ENCODE peak calls at places on chromosomes 12 and 14, in seven cellular contexts. One of them, this sample, is unnamed.

GRCh38 chr14:94307410-94307992 is 14.4 kb upstream of the SERPINA10 start:
- DNase-seq in stimulated activated CD4-positive, alpha-beta T cell treated with anti-CD3 and anti-CD28 coated beads, Interleukin-1b, Interleukin-23, amount 100 ng/mL, for 24 hours: no peak
- DNase-seq in occipital lobe: no peak
- DNase-seq in Right ventricle myocardium superior: no peak
- DNase-seq in kidney tubule cell: no peak
- DNase-seq in nucleus accumbens: no peak
- DNase-seq in tibial nerve: no peak
- DNase-seq in this sample: no peak

GRCh38 chr12:93539821-93540220 is 32.7 kb upstream of the SOCS2 start:
- DNase-seq in stimulated activated CD4-positive, alpha-beta T cell treated with anti-CD3 and anti-CD28 coated beads, Interleukin-1b, Interleukin-23, amount 100 ng/mL, for 24 hours: no peak
- DNase-seq in occipital lobe: no peak
- DNase-seq in Right ventricle myocardium superior: no peak
- DNase-seq in kidney tubule cell: no peak
- DNase-seq in nucleus accumbens: no peak
- DNase-seq in tibial nerve: no peak
- DNase-seq in this sample: no peak

GRCh38 chr12:23750923-23751322 is 198.5 kb downstream of the SOX5 start:
- DNase-seq in stimulated activated CD4-positive, alpha-beta T cell treated with anti-CD3 and anti-CD28 coated beads, Interleukin-1b, Interleukin-23, amount 100 ng/mL, for 24 hours: no peak
- DNase-seq in occipital lobe: no peak
- DNase-seq in Right ventricle myocardium superior: no peak
- DNase-seq in kidney tubule cell: no peak
- DNase-seq in nucleus accumbens: no peak
- DNase-seq in tibial nerve: no peak
- DNase-seq in this sample: no peak

GRCh38 chr12:86741531-86741930 is 485.3 kb upstream of the MGAT4C start:
- DNase-seq in stimulated activated CD4-positive, alpha-beta T cell treated with anti-CD3 and anti-CD28 coated beads, Interleukin-1b, Interleukin-23, amount 100 ng/mL, for 24 hours: no peak
- DNase-seq in occipital lobe: no peak
- DNase-seq in Right ventricle myocardium superior: no peak
- DNase-seq in kidney tubule cell: peak
- DNase-seq in nucleus accumbens: no peak
- DNase-seq in tibial nerve: no peak
- DNase-seq in this sample: no peak

GRCh38 chr12:100706029-100706428 is 88.5 kb upstream of the ANO4 start:
- DNase-seq in stimulated activated CD4-positive, alpha-beta T cell treated with anti-CD3 and anti-CD28 coated beads, Interleukin-1b, Interleukin-23, amount 100 ng/mL, for 24 hours: no peak
- DNase-seq in occipital lobe: no peak
- DNase-seq in Right ventricle myocardium superior: no peak
- DNase-seq in kidney tubule cell: peak
- DNase-seq in nucleus accumbens: no peak
- DNase-seq in tibial nerve: no peak
- DNase-seq in this sample: no peak

GRCh38 chr12:7302536-7303113 is 1.2 kb upstream of the ACSM4 start:
- DNase-seq in stimulated activated CD4-positive, alpha-beta T cell treated with anti-CD3 and anti-CD28 coated beads, Interleukin-1b, Interleukin-23, amount 100 ng/mL, for 24 hours: no peak
- DNase-seq in occipital lobe: no peak
- DNase-seq in Right ventricle myocardium superior: no peak
- DNase-seq in kidney tubule cell: no peak
- DNase-seq in nucleus accumbens: no peak
- DNase-seq in tibial nerve: no peak
- DNase-seq in this sample: no peak

GRCh38 chr12:121295746-121296617 is 527 bp downstream of the CAMKK2 start:
- DNase-seq in stimulated activated CD4-positive, alpha-beta T cell treated with anti-CD3 and anti-CD28 coated beads, Interleukin-1b, Interleukin-23, amount 100 ng/mL, for 24 hours: peak
- DNase-seq in occipital lobe: peak
- DNase-seq in Right ventricle myocardium superior: peak
- DNase-seq in kidney tubule cell: peak
- DNase-seq in nucleus accumbens: no peak
- DNase-seq in tibial nerve: no peak
- DNase-seq in this sample: no peak

GRCh38 chr12:54026640-54027441 is 1.4 kb upstream of the HOXC6 start:
- DNase-seq in stimulated activated CD4-positive, alpha-beta T cell treated with anti-CD3 and anti-CD28 coated beads, Interleukin-1b, Interleukin-23, amount 100 ng/mL, for 24 hours: no peak
- DNase-seq in occipital lobe: no peak
- DNase-seq in Right ventricle myocardium superior: no peak
- DNase-seq in kidney tubule cell: no peak
- DNase-seq in nucleus accumbens: no peak
- DNase-seq in tibial nerve: no peak
- DNase-seq in this sample: no peak

GRCh38 chr12:27176765-27177164 is 67.3 kb upstream of the STK38L start:
- DNase-seq in stimulated activated CD4-positive, alpha-beta T cell treated with anti-CD3 and anti-CD28 coated beads, Interleukin-1b, Interleukin-23, amount 100 ng/mL, for 24 hours: no peak
- DNase-seq in occipital lobe: no peak
- DNase-seq in Right ventricle myocardium superior: no peak
- DNase-seq in kidney tubule cell: peak
- DNase-seq in nucleus accumbens: no peak
- DNase-seq in tibial nerve: no peak
- DNase-seq in this sample: peak

GRCh38 chr12:9673404-9674225 is 4.1 kb downstream of the CLEC2D start:
- DNase-seq in stimulated activated CD4-positive, alpha-beta T cell treated with anti-CD3 and anti-CD28 coated beads, Interleukin-1b, Interleukin-23, amount 100 ng/mL, for 24 hours: no peak
- DNase-seq in occipital lobe: no peak
- DNase-seq in Right ventricle myocardium superior: peak
- DNase-seq in kidney tubule cell: peak
- DNase-seq in nucleus accumbens: no peak
- DNase-seq in tibial nerve: no peak
- DNase-seq in this sample: peak

GRCh38 chr14:100955201-100955600 is 51.7 kb upstream of the RTL1 start:
- DNase-seq in stimulated activated CD4-positive, alpha-beta T cell treated with anti-CD3 and anti-CD28 coated beads, Interleukin-1b, Interleukin-23, amount 100 ng/mL, for 24 hours: no peak
- DNase-seq in occipital lobe: no peak
- DNase-seq in Right ventricle myocardium superior: no peak
- DNase-seq in kidney tubule cell: peak
- DNase-seq in nucleus accumbens: no peak
- DNase-seq in tibial nerve: no peak
- DNase-seq in this sample: no peak

GRCh38 chr12:110531741-110532333 is 29.7 kb downstream of the RAD9B start:
- DNase-seq in stimulated activated CD4-positive, alpha-beta T cell treated with anti-CD3 and anti-CD28 coated beads, Interleukin-1b, Interleukin-23, amount 100 ng/mL, for 24 hours: no peak
- DNase-seq in occipital lobe: no peak
- DNase-seq in Right ventricle myocardium superior: no peak
- DNase-seq in kidney tubule cell: no peak
- DNase-seq in nucleus accumbens: no peak
- DNase-seq in tibial nerve: no peak
- DNase-seq in this sample: no peak

GRCh38 chr12:59660148-59660547 is 64.3 kb downstream of the SLC16A7 start:
- DNase-seq in stimulated activated CD4-positive, alpha-beta T cell treated with anti-CD3 and anti-CD28 coated beads, Interleukin-1b, Interleukin-23, amount 100 ng/mL, for 24 hours: no peak
- DNase-seq in occipital lobe: no peak
- DNase-seq in Right ventricle myocardium superior: no peak
- DNase-seq in kidney tubule cell: no peak
- DNase-seq in nucleus accumbens: no peak
- DNase-seq in tibial nerve: no peak
- DNase-seq in this sample: no peak

GRCh38 chr12:68342966-68343365 is 10.8 kb upstream of the MDM1 start:
- DNase-seq in stimulated activated CD4-positive, alpha-beta T cell treated with anti-CD3 and anti-CD28 coated beads, Interleukin-1b, Interleukin-23, amount 100 ng/mL, for 24 hours: no peak
- DNase-seq in occipital lobe: no peak
- DNase-seq in Right ventricle myocardium superior: no peak
- DNase-seq in kidney tubule cell: no peak
- DNase-seq in nucleus accumbens: no peak
- DNase-seq in tibial nerve: no peak
- DNase-seq in this sample: no peak

This sample was measured in activated CD8-positive, alpha-beta T cell treated with anti-CD3 and anti-CD28 coated beads for 36 hours.